ENCODE peak calls at places on chromosomes 3 and 15, in eight cellular contexts. One of them, this sample, is unnamed.

GRCh38 chr3:47847801-47848518 is 45.0 kb downstream of the DHX30 start:
- DNase-seq in cardiac muscle cell: no peak
- DNase-seq in NB4: no peak
- DNase-seq in hepatocyte: no peak
- DNase-seq in kidney epithelial cell: no peak
- DNase-seq in SK-N-SH: no peak
- DNase-seq in endodermal cell: no peak
- DNase-seq in BE2C: no peak
- DNase-seq in this sample: no peak

GRCh38 chr15:98674336-98674735 is 26.0 kb downstream of the IGF1R start:
- DNase-seq in cardiac muscle cell: no peak
- DNase-seq in NB4: no peak
- DNase-seq in hepatocyte: peak
- DNase-seq in kidney epithelial cell: no peak
- DNase-seq in SK-N-SH: no peak
- DNase-seq in endodermal cell: peak
- DNase-seq in BE2C: no peak
- DNase-seq in this sample: no peak

GRCh38 chr3:159130108-159130507 is 328.3 kb downstream of the MFSD1 start:
- DNase-seq in cardiac muscle cell: no peak
- DNase-seq in NB4: peak
- DNase-seq in hepatocyte: peak
- DNase-seq in kidney epithelial cell: no peak
- DNase-seq in SK-N-SH: no peak
- DNase-seq in endodermal cell: peak
- DNase-seq in BE2C: peak
- DNase-seq in this sample: peak

GRCh38 chr3:11434017-11434526 is 161.9 kb downstream of the ATG7 start:
- DNase-seq in cardiac muscle cell: peak
- DNase-seq in NB4: no peak
- DNase-seq in hepatocyte: peak
- DNase-seq in kidney epithelial cell: peak
- DNase-seq in SK-N-SH: peak
- DNase-seq in endodermal cell: no peak
- DNase-seq in BE2C: no peak
- DNase-seq in this sample: peak

GRCh38 chr3:5994651-5995050 is 807.1 kb downstream of the EDEM1 start:
- DNase-seq in cardiac muscle cell: peak
- DNase-seq in NB4: no peak
- DNase-seq in hepatocyte: no peak
- DNase-seq in kidney epithelial cell: no peak
- DNase-seq in SK-N-SH: no peak
- DNase-seq in endodermal cell: peak
- DNase-seq in BE2C: no peak
- DNase-seq in this sample: no peak

GRCh38 chr15:66024998-66025397 is 155.7 kb downstream of the RAB11A start:
- DNase-seq in cardiac muscle cell: no peak
- DNase-seq in NB4: no peak
- DNase-seq in hepatocyte: peak
- DNase-seq in kidney epithelial cell: no peak
- DNase-seq in SK-N-SH: peak
- DNase-seq in endodermal cell: no peak
- DNase-seq in BE2C: peak
- DNase-seq in this sample: peak

GRCh38 chr15:96322401-96323249 is 7.9 kb upstream of the NR2F2 start:
- DNase-seq in cardiac muscle cell: no peak
- DNase-seq in NB4: no peak
- DNase-seq in hepatocyte: peak
- DNase-seq in kidney epithelial cell: no peak
- DNase-seq in SK-N-SH: no peak
- DNase-seq in endodermal cell: peak
- DNase-seq in BE2C: no peak
- DNase-seq in this sample: peak

GRCh38 chr3:185715091-185715490 is 109.8 kb downstream of the IGF2BP2 start:
- DNase-seq in cardiac muscle cell: peak
- DNase-seq in NB4: no peak
- DNase-seq in hepatocyte: peak
- DNase-seq in kidney epithelial cell: no peak
- DNase-seq in SK-N-SH: no peak
- DNase-seq in endodermal cell: peak
- DNase-seq in BE2C: no peak
- DNase-seq in this sample: peak

GRCh38 chr15:59274126-59274970 is 67.7 kb downstream of the LDHAL6B start:
- DNase-seq in cardiac muscle cell: no peak
- DNase-seq in NB4: peak
- DNase-seq in hepatocyte: no peak
- DNase-seq in kidney epithelial cell: no peak
- DNase-seq in SK-N-SH: no peak
- DNase-seq in endodermal cell: no peak
- DNase-seq in BE2C: no peak
- DNase-seq in this sample: peak

DNA sequence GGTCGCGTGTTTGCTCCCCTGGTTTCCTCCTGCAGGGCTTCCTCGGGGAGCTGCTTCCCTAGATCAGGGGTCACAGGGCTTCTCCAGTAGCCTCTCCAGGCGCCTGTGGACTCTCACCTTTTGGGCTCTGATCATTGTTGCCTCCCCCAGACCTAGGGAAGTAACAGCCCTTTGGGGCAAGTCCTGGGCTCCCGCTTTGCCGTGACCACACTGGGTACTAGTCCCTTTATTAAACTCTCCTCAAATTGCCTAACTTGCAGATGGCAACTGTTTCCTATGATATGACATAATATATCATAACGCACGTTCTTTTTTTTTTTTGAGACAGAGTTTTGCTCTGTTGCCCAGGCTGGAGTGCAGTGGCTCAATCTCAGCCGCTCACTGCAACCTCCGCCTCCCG is 17.9 kb upstream of the NRROS start:
- DNase-seq in cardiac muscle cell: no peak
- DNase-seq in NB4: peak
- DNase-seq in hepatocyte: no peak
- DNase-seq in kidney epithelial cell: no peak
- DNase-seq in SK-N-SH: no peak
- DNase-seq in endodermal cell: no peak
- DNase-seq in BE2C: no peak
- DNase-seq in this sample: no peak
- TF ChIP-seq CTCF in cardiac muscle cell: no peak
- TF ChIP-seq CTCF in NB4: no peak
- TF ChIP-seq CTCF in hepatocyte: no peak
- TF ChIP-seq CTCF in kidney epithelial cell: no peak
- TF ChIP-seq CTCF in SK-N-SH: no peak
- TF ChIP-seq CTCF in endodermal cell: no peak
- TF ChIP-seq CTCF in BE2C: no peak
- TF ChIP-seq CTCF in this sample: no peak

DNA sequence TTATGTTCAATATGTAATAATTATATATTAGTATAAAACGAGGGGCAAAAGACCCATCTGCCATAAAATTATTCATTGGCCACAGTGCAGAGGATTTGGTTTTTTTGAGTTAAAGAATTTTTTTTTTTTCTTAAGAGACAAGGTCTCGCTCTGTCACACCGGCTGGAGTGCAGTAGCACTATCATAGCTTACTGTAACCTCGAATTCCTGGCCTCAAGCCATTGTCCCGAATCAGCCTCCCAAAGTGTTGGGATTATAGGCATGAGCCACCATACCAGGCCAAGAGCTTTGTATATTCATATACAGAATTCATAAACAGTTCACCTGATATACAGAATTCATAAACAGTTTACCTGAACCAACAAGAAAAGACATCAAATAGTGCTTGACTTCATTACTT is 20.2 kb upstream of the LRRFIP2 start:
- DNase-seq in cardiac muscle cell: no peak
- DNase-seq in NB4: no peak
- DNase-seq in hepatocyte: no peak
- DNase-seq in kidney epithelial cell: no peak
- DNase-seq in SK-N-SH: no peak
- DNase-seq in endodermal cell: no peak
- DNase-seq in BE2C: no peak
- DNase-seq in this sample: no peak
- H3K4me3 ChIP-seq in cardiac muscle cell: no peak
- H3K4me3 ChIP-seq in NB4: no peak
- H3K4me3 ChIP-seq in hepatocyte: no peak
- H3K4me3 ChIP-seq in kidney epithelial cell: no peak
- H3K4me3 ChIP-seq in SK-N-SH: no peak
- H3K4me3 ChIP-seq in endodermal cell: no peak
- H3K4me3 ChIP-seq in BE2C: no peak
- H3K4me3 ChIP-seq in this sample: no peak

GRCh38 chr3:7964899-7965298 is 536.7 kb upstream of the LMCD1 start:
- DNase-seq in cardiac muscle cell: no peak
- DNase-seq in NB4: no peak
- DNase-seq in hepatocyte: no peak
- DNase-seq in kidney epithelial cell: no peak
- DNase-seq in SK-N-SH: no peak
- DNase-seq in endodermal cell: no peak
- DNase-seq in BE2C: no peak
- DNase-seq in this sample: peak
- TF ChIP-seq CTCF in cardiac muscle cell: no peak
- TF ChIP-seq CTCF in NB4: peak
- TF ChIP-seq CTCF in hepatocyte: peak
- TF ChIP-seq CTCF in kidney epithelial cell: peak
- TF ChIP-seq CTCF in SK-N-SH: no peak
- TF ChIP-seq CTCF in endodermal cell: peak
- TF ChIP-seq CTCF in BE2C: no peak
- TF ChIP-seq CTCF in this sample: no peak

GRCh38 chr15:29736745-29737023 is 85.6 kb downstream of the TJP1 start:
- DNase-seq in cardiac muscle cell: peak
- DNase-seq in NB4: no peak
- DNase-seq in hepatocyte: peak
- DNase-seq in kidney epithelial cell: peak
- DNase-seq in SK-N-SH: no peak
- DNase-seq in endodermal cell: no peak
- DNase-seq in BE2C: no peak
- DNase-seq in this sample: peak
- H3K4me3 ChIP-seq in cardiac muscle cell: no peak
- H3K4me3 ChIP-seq in NB4: no peak
- H3K4me3 ChIP-seq in hepatocyte: no peak
- H3K4me3 ChIP-seq in kidney epithelial cell: no peak
- H3K4me3 ChIP-seq in SK-N-SH: no peak
- H3K4me3 ChIP-seq in endodermal cell: no peak
- H3K4me3 ChIP-seq in BE2C: no peak
- H3K4me3 ChIP-seq in this sample: no peak

GRCh38 chr3:12822725-12823373 is 18.5 kb downstream of the RPL32 start:
- DNase-seq in cardiac muscle cell: peak
- DNase-seq in NB4: peak
- DNase-seq in hepatocyte: peak
- DNase-seq in kidney epithelial cell: no peak
- DNase-seq in SK-N-SH: no peak
- DNase-seq in endodermal cell: no peak
- DNase-seq in BE2C: no peak
- DNase-seq in this sample: peak
- TF ChIP-seq CTCF in cardiac muscle cell: peak
- TF ChIP-seq CTCF in NB4: peak
- TF ChIP-seq CTCF in hepatocyte: peak
- TF ChIP-seq CTCF in kidney epithelial cell: peak
- TF ChIP-seq CTCF in SK-N-SH: peak
- TF ChIP-seq CTCF in endodermal cell: peak
- TF ChIP-seq CTCF in BE2C: peak
- TF ChIP-seq CTCF in this sample: peak

DNA sequence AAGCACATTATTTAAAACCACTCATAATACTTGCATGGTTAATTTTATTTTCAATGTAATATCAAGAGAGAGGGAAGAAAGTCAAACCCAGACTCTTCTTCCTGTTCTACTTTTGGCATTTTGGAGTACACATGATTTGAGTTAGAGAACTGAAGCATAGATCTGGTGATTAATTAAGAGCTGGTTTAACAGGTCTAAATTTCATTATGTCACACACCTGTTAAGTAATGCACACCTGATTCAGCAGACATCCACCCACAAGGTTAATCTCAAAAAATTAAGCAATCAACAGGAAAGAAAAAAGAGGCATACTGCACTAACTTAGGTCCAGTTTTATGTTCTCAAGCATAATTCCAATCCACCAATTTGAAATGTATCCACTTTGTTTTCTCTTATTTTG is 101.1 kb upstream of the ICE2 start:
- DNase-seq in cardiac muscle cell: no peak
- DNase-seq in NB4: no peak
- DNase-seq in hepatocyte: no peak
- DNase-seq in kidney epithelial cell: no peak
- DNase-seq in SK-N-SH: no peak
- DNase-seq in endodermal cell: no peak
- DNase-seq in BE2C: no peak
- DNase-seq in this sample: peak
- H3K4me3 ChIP-seq in cardiac muscle cell: no peak
- H3K4me3 ChIP-seq in NB4: no peak
- H3K4me3 ChIP-seq in hepatocyte: no peak
- H3K4me3 ChIP-seq in kidney epithelial cell: no peak
- H3K4me3 ChIP-seq in SK-N-SH: no peak
- H3K4me3 ChIP-seq in endodermal cell: no peak
- H3K4me3 ChIP-seq in BE2C: no peak
- H3K4me3 ChIP-seq in this sample: no peak

GRCh38 chr3:155991847-155992246 is 121.4 kb downstream of the GMPS start:
- DNase-seq in cardiac muscle cell: no peak
- DNase-seq in NB4: no peak
- DNase-seq in hepatocyte: no peak
- DNase-seq in kidney epithelial cell: no peak
- DNase-seq in SK-N-SH: no peak
- DNase-seq in endodermal cell: no peak
- DNase-seq in BE2C: no peak
- DNase-seq in this sample: peak

GRCh38 chr3:155991291-155991690 is 120.8 kb downstream of the GMPS start:
- DNase-seq in cardiac muscle cell: no peak
- DNase-seq in NB4: no peak
- DNase-seq in hepatocyte: peak
- DNase-seq in kidney epithelial cell: no peak
- DNase-seq in SK-N-SH: no peak
- DNase-seq in endodermal cell: no peak
- DNase-seq in BE2C: no peak
- DNase-seq in this sample: no peak

DNA sequence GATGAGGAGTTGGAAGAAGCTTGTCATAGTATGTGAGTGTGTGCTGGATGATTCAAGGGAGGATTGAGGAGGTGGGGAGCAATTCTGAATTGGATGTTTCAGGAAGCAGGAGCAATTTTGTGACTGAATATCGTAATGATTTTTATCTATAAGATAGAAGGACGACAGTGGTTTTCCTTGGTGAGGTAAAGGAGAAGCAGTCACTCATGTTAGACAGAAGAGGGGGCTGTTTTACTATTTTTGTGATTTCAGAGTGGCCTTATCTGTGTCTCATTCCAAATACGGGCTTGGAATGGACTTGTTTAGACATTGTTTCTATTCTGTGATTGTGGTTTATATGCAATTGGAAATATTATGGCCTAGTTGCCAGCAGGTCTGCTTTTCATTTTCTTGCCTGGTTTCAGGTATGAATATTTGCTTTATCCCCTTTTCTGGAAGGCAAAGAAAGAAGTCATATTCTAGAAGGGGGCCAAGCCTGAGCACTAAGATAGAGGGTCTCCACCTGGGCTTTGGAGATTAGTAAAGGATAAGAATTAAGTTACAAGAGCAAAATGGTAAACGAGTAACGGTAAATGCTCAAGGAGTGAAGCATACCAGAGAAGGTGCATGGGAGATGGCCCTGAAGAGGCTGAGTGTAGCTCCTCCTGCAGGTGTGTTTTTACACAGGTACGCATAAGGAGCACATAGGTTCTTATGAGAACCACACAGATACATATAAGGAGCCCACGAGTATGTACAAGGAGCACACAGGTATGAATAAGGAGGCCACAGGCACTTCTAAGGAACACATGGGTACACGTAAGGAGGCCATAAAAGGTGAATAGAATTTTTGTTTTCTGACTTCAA is 124.6 kb upstream of the KCNAB1 start:
- DNase-seq in cardiac muscle cell: peak
- DNase-seq in NB4: peak
- DNase-seq in hepatocyte: peak
- DNase-seq in kidney epithelial cell: no peak
- DNase-seq in SK-N-SH: peak
- DNase-seq in endodermal cell: no peak
- DNase-seq in BE2C: no peak
- DNase-seq in this sample: peak
- TF ChIP-seq CTCF in cardiac muscle cell: peak
- TF ChIP-seq CTCF in NB4: peak
- TF ChIP-seq CTCF in hepatocyte: peak
- TF ChIP-seq CTCF in kidney epithelial cell: peak
- TF ChIP-seq CTCF in SK-N-SH: peak
- TF ChIP-seq CTCF in endodermal cell: peak
- TF ChIP-seq CTCF in BE2C: peak
- TF ChIP-seq CTCF in this sample: peak

This sample was measured in epithelial cell of esophagus.